ENCODE peak calls at places on chromosomes 2 and 18, in ten cellular contexts. One of them, this sample, is unnamed.
A peak's percentile ranks its signal among the peaks of the same experiment; 100 is the strongest.

GRCh38 chr2:148978026-148978685 is 60.3 kb upstream of the LYPD6B start:
- DNase-seq in neuronal stem cell: no peak
- DNase-seq in mammary epithelial cell: no peak
- DNase-seq in upper lobe of right lung: no peak
- DNase-seq in CD8-positive, alpha-beta memory T cell: no peak
- DNase-seq in heart left ventricle: no peak
- DNase-seq in right lobe of liver: no peak
- DNase-seq in transverse colon: no peak
- DNase-seq in breast epithelium: no peak
- DNase-seq in hepatocyte: no peak
- DNase-seq in this sample: no peak

GRCh38 chr2:88307817-88308216 is 137.7 kb downstream of the THNSL2 start:
- DNase-seq in right lobe of liver: no peak
- DNase-seq in transverse colon: no peak
- DNase-seq in neuronal stem cell: no peak
- DNase-seq in upper lobe of right lung: no peak
- DNase-seq in mammary epithelial cell: peak; percentile 29
- DNase-seq in heart left ventricle: no peak
- DNase-seq in hepatocyte: peak; percentile 29
- DNase-seq in CD8-positive, alpha-beta memory T cell: no peak
- DNase-seq in breast epithelium: no peak
- DNase-seq in this sample: no peak

GRCh38 chr2:70132244-70133126 is 45.2 kb downstream of the PCBP1 start:
- DNase-seq in mammary epithelial cell: peak; percentile 45
- DNase-seq in right lobe of liver: no peak
- DNase-seq in heart left ventricle: peak; percentile 61
- DNase-seq in neuronal stem cell: no peak
- DNase-seq in hepatocyte: peak; percentile 52
- DNase-seq in upper lobe of right lung: no peak
- DNase-seq in CD8-positive, alpha-beta memory T cell: peak; percentile 69
- DNase-seq in transverse colon: peak; percentile 47
- DNase-seq in breast epithelium: no peak
- DNase-seq in this sample: no peak

GRCh38 chr18:5196253-5197031 is 615 bp downstream of the AKAIN1 start:
- DNase-seq in breast epithelium: no peak
- DNase-seq in neuronal stem cell: peak; percentile 17
- DNase-seq in mammary epithelial cell: no peak
- DNase-seq in transverse colon: no peak
- DNase-seq in upper lobe of right lung: peak; percentile 46
- DNase-seq in CD8-positive, alpha-beta memory T cell: no peak
- DNase-seq in heart left ventricle: no peak
- DNase-seq in right lobe of liver: no peak
- DNase-seq in hepatocyte: peak; percentile 4
- DNase-seq in this sample: no peak

GRCh38 chr18:39053569-39053968 is 1488.0 kb upstream of the CELF4 start:
- DNase-seq in breast epithelium: no peak
- DNase-seq in neuronal stem cell: no peak
- DNase-seq in hepatocyte: no peak
- DNase-seq in upper lobe of right lung: no peak
- DNase-seq in CD8-positive, alpha-beta memory T cell: no peak
- DNase-seq in heart left ventricle: no peak
- DNase-seq in mammary epithelial cell: no peak
- DNase-seq in transverse colon: no peak
- DNase-seq in right lobe of liver: no peak
- DNase-seq in this sample: no peak

GRCh38 chr2:75356857-75357256 is 157.5 kb upstream of the TACR1 start:
- DNase-seq in heart left ventricle: no peak
- DNase-seq in right lobe of liver: no peak
- DNase-seq in CD8-positive, alpha-beta memory T cell: no peak
- DNase-seq in mammary epithelial cell: no peak
- DNase-seq in transverse colon: no peak
- DNase-seq in neuronal stem cell: no peak
- DNase-seq in upper lobe of right lung: no peak
- DNase-seq in hepatocyte: no peak
- DNase-seq in breast epithelium: no peak
- DNase-seq in this sample: no peak

GRCh38 chr2:20576598-20577115 is 74.2 kb downstream of the HS1BP3 start:
- DNase-seq in neuronal stem cell: no peak
- DNase-seq in upper lobe of right lung: no peak
- DNase-seq in CD8-positive, alpha-beta memory T cell: peak; percentile 65
- DNase-seq in mammary epithelial cell: no peak
- DNase-seq in heart left ventricle: peak; percentile 14
- DNase-seq in right lobe of liver: no peak
- DNase-seq in transverse colon: no peak
- DNase-seq in breast epithelium: no peak
- DNase-seq in hepatocyte: no peak
- DNase-seq in this sample: no peak

GRCh38 chr2:236659758-236660150 is 90.1 kb downstream of the ACKR3 start:
- DNase-seq in breast epithelium: no peak
- DNase-seq in CD8-positive, alpha-beta memory T cell: no peak
- DNase-seq in mammary epithelial cell: no peak
- DNase-seq in heart left ventricle: peak; percentile 65
- DNase-seq in transverse colon: no peak
- DNase-seq in hepatocyte: peak; percentile 76
- DNase-seq in neuronal stem cell: no peak
- DNase-seq in right lobe of liver: no peak
- DNase-seq in upper lobe of right lung: no peak
- DNase-seq in this sample: peak; percentile 53

GRCh38 chr18:13137041-13137938 is 81.3 kb upstream of the LDLRAD4 start:
- DNase-seq in mammary epithelial cell: no peak
- DNase-seq in upper lobe of right lung: peak; percentile 79
- DNase-seq in neuronal stem cell: no peak
- DNase-seq in hepatocyte: no peak
- DNase-seq in breast epithelium: no peak
- DNase-seq in right lobe of liver: peak; percentile 54
- DNase-seq in heart left ventricle: no peak
- DNase-seq in transverse colon: peak; percentile 45
- DNase-seq in CD8-positive, alpha-beta memory T cell: peak; percentile 64
- DNase-seq in this sample: peak; percentile 24

GRCh38 chr18:11818486-11819203 is 32.6 kb upstream of the CHMP1B start:
- DNase-seq in neuronal stem cell: no peak
- DNase-seq in mammary epithelial cell: no peak
- DNase-seq in transverse colon: no peak
- DNase-seq in upper lobe of right lung: no peak
- DNase-seq in hepatocyte: no peak
- DNase-seq in CD8-positive, alpha-beta memory T cell: no peak
- DNase-seq in right lobe of liver: no peak
- DNase-seq in heart left ventricle: no peak
- DNase-seq in breast epithelium: no peak
- DNase-seq in this sample: no peak

GRCh38 chr2:13616059-13616458 is 899.3 kb downstream of the TRIB2 start:
- DNase-seq in mammary epithelial cell: no peak
- DNase-seq in CD8-positive, alpha-beta memory T cell: no peak
- DNase-seq in right lobe of liver: no peak
- DNase-seq in transverse colon: no peak
- DNase-seq in neuronal stem cell: no peak
- DNase-seq in hepatocyte: no peak
- DNase-seq in upper lobe of right lung: no peak
- DNase-seq in heart left ventricle: no peak
- DNase-seq in breast epithelium: no peak
- DNase-seq in this sample: no peak

GRCh38 chr2:13607139-13607538 is 890.4 kb downstream of the TRIB2 start:
- DNase-seq in heart left ventricle: no peak
- DNase-seq in breast epithelium: no peak
- DNase-seq in transverse colon: no peak
- DNase-seq in mammary epithelial cell: no peak
- DNase-seq in upper lobe of right lung: no peak
- DNase-seq in CD8-positive, alpha-beta memory T cell: no peak
- DNase-seq in neuronal stem cell: no peak
- DNase-seq in right lobe of liver: no peak
- DNase-seq in hepatocyte: no peak
- DNase-seq in this sample: no peak

GRCh38 chr2:13616656-13617055 is 899.9 kb downstream of the TRIB2 start:
- DNase-seq in heart left ventricle: no peak
- DNase-seq in neuronal stem cell: no peak
- DNase-seq in CD8-positive, alpha-beta memory T cell: no peak
- DNase-seq in breast epithelium: no peak
- DNase-seq in right lobe of liver: no peak
- DNase-seq in upper lobe of right lung: no peak
- DNase-seq in hepatocyte: no peak
- DNase-seq in mammary epithelial cell: no peak
- DNase-seq in transverse colon: no peak
- DNase-seq in this sample: no peak

GRCh38 chr2:13611939-13612338 is 895.2 kb downstream of the TRIB2 start:
- DNase-seq in CD8-positive, alpha-beta memory T cell: no peak
- DNase-seq in neuronal stem cell: no peak
- DNase-seq in right lobe of liver: no peak
- DNase-seq in mammary epithelial cell: no peak
- DNase-seq in heart left ventricle: no peak
- DNase-seq in upper lobe of right lung: no peak
- DNase-seq in transverse colon: no peak
- DNase-seq in breast epithelium: no peak
- DNase-seq in hepatocyte: no peak
- DNase-seq in this sample: no peak
- H3K27me3 ChIP-seq in CD8-positive, alpha-beta memory T cell: no peaks in the 10 kb centered on the region
- H3K27me3 ChIP-seq in neuronal stem cell: no peaks in the 10 kb centered on the region
- H3K27me3 ChIP-seq in right lobe of liver: no peaks in the 10 kb centered on the region
- H3K27me3 ChIP-seq in mammary epithelial cell: no peaks in the 10 kb centered on the region
- H3K27me3 ChIP-seq in heart left ventricle: no peaks in the 10 kb centered on the region
- H3K27me3 ChIP-seq in upper lobe of right lung: no peaks in the 10 kb centered on the region
- H3K27me3 ChIP-seq in transverse colon: no peaks in the 10 kb centered on the region
- H3K27me3 ChIP-seq in breast epithelium: no peaks in the 10 kb centered on the region
- H3K27me3 ChIP-seq in hepatocyte: no peaks in the 10 kb centered on the region
- H3K27me3 ChIP-seq in this sample: no peaks in the 10 kb centered on the region

GRCh38 chr18:48475635-48476549 is 62.9 kb upstream of the CTIF start:
- DNase-seq in CD8-positive, alpha-beta memory T cell: no peak
- DNase-seq in upper lobe of right lung: no peak
- DNase-seq in breast epithelium: no peak
- DNase-seq in heart left ventricle: no peak
- DNase-seq in right lobe of liver: no peak
- DNase-seq in hepatocyte: peak; percentile 82
- DNase-seq in transverse colon: peak; percentile 35
- DNase-seq in neuronal stem cell: peak; percentile 55
- DNase-seq in mammary epithelial cell: peak; percentile 57
- DNase-seq in this sample: peak; percentile 44

GRCh38 chr18:48470484-48471180 is 61.4 kb upstream of the ZBTB7C start:
- DNase-seq in mammary epithelial cell: no peak
- DNase-seq in neuronal stem cell: no peak
- DNase-seq in transverse colon: no peak
- DNase-seq in breast epithelium: no peak
- DNase-seq in CD8-positive, alpha-beta memory T cell: no peak
- DNase-seq in right lobe of liver: no peak
- DNase-seq in heart left ventricle: no peak
- DNase-seq in hepatocyte: no peak
- DNase-seq in upper lobe of right lung: no peak
- DNase-seq in this sample: no peak

GRCh38 chr18:48476550-48476917 is 62.3 kb upstream of the CTIF start:
- DNase-seq in right lobe of liver: no peak
- DNase-seq in hepatocyte: no peak
- DNase-seq in CD8-positive, alpha-beta memory T cell: no peak
- DNase-seq in upper lobe of right lung: no peak
- DNase-seq in mammary epithelial cell: no peak
- DNase-seq in heart left ventricle: no peak
- DNase-seq in breast epithelium: no peak
- DNase-seq in transverse colon: no peak
- DNase-seq in neuronal stem cell: no peak
- DNase-seq in this sample: no peak

GRCh38 chr18:48473816-48474215 is 64.6 kb upstream of the ZBTB7C start:
- DNase-seq in mammary epithelial cell: no peak
- DNase-seq in hepatocyte: no peak
- DNase-seq in neuronal stem cell: no peak
- DNase-seq in transverse colon: no peak
- DNase-seq in CD8-positive, alpha-beta memory T cell: no peak
- DNase-seq in right lobe of liver: no peak
- DNase-seq in upper lobe of right lung: no peak
- DNase-seq in breast epithelium: no peak
- DNase-seq in heart left ventricle: no peak
- DNase-seq in this sample: no peak

GRCh38 chr18:48472610-48473009 is 63.4 kb upstream of the ZBTB7C start:
- DNase-seq in transverse colon: no peak
- DNase-seq in neuronal stem cell: no peak
- DNase-seq in CD8-positive, alpha-beta memory T cell: no peak
- DNase-seq in breast epithelium: no peak
- DNase-seq in heart left ventricle: no peak
- DNase-seq in hepatocyte: no peak
- DNase-seq in mammary epithelial cell: peak; percentile 44
- DNase-seq in upper lobe of right lung: no peak
- DNase-seq in right lobe of liver: no peak
- DNase-seq in this sample: no peak
- H3K4me1 ChIP-seq in transverse colon: no peaks in the 10 kb centered on the region
- H3K4me1 ChIP-seq in neuronal stem cell: no peaks in the 10 kb centered on the region
- H3K4me1 ChIP-seq in CD8-positive, alpha-beta memory T cell: no peaks in the 10 kb centered on the region
- H3K4me1 ChIP-seq in breast epithelium: no peaks in the 10 kb centered on the region
- H3K4me1 ChIP-seq in heart left ventricle: peaks cover 19% of the 10 kb centered on the region
- H3K4me1 ChIP-seq in hepatocyte: peaks cover 5% of the 10 kb centered on the region
- H3K4me1 ChIP-seq in mammary epithelial cell: no peaks in the 10 kb centered on the region
- H3K4me1 ChIP-seq in upper lobe of right lung: no peaks in the 10 kb centered on the region
- H3K4me1 ChIP-seq in right lobe of liver: no peaks in the 10 kb centered on the region
- H3K4me1 ChIP-seq in this sample: no peaks in the 10 kb centered on the region

DNA sequence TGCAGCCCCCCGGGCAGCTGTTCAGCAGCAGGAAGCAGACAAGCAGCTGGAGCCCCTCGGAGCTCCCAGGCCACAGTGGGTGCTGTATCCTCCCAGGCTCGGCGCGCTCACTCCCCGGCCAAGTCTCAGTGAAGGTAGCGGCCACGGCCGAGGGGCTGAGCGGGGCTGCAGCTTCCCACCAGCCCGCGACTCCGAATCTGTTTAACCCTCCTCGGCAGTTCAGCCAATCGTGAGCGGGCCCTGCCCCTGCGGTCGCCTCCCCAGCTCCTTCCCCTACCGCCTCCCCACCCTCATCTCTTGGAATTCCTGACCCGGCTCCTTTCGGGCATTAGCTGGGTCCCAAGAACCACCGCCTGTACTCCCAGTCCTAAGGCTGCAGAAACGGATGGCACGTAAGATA is at the start of gene RESP18:
- DNase-seq in CD8-positive, alpha-beta memory T cell: no peak
- DNase-seq in hepatocyte: no peak
- DNase-seq in breast epithelium: no peak
- DNase-seq in neuronal stem cell: no peak
- DNase-seq in upper lobe of right lung: no peak
- DNase-seq in right lobe of liver: no peak
- DNase-seq in heart left ventricle: no peak
- DNase-seq in mammary epithelial cell: no peak
- DNase-seq in transverse colon: no peak
- DNase-seq in this sample: no peak
- H3K27me3 ChIP-seq in CD8-positive, alpha-beta memory T cell: peaks cover 24% of the 10 kb centered on the region
- H3K27me3 ChIP-seq in hepatocyte: peaks cover 61% of the 10 kb centered on the region
- H3K27me3 ChIP-seq in breast epithelium: peaks cover 44% of the 10 kb centered on the region
- H3K27me3 ChIP-seq in neuronal stem cell: peaks cover 26% of the 10 kb centered on the region
- H3K27me3 ChIP-seq in upper lobe of right lung: peaks cover 44% of the 10 kb centered on the region
- H3K27me3 ChIP-seq in right lobe of liver: peaks cover 5% of the 10 kb centered on the region
- H3K27me3 ChIP-seq in heart left ventricle: peaks cover 10% of the 10 kb centered on the region
- H3K27me3 ChIP-seq in mammary epithelial cell: peaks cover 10% of the 10 kb centered on the region
- H3K27me3 ChIP-seq in transverse colon: peaks cover 71% of the 10 kb centered on the region
- H3K27me3 ChIP-seq in this sample: peaks cover 25% of the 10 kb centered on the region

GRCh38 chr2:211070547-211070946 is 514.1 kb downstream of the CPS1 start:
- DNase-seq in hepatocyte: no peak
- DNase-seq in neuronal stem cell: no peak
- DNase-seq in transverse colon: no peak
- DNase-seq in upper lobe of right lung: no peak
- DNase-seq in breast epithelium: no peak
- DNase-seq in CD8-positive, alpha-beta memory T cell: no peak
- DNase-seq in mammary epithelial cell: no peak
- DNase-seq in right lobe of liver: no peak
- DNase-seq in heart left ventricle: no peak
- DNase-seq in this sample: no peak

GRCh38 chr2:211067029-211067428 is 510.6 kb downstream of the CPS1 start:
- DNase-seq in hepatocyte: no peak
- DNase-seq in right lobe of liver: no peak
- DNase-seq in transverse colon: no peak
- DNase-seq in CD8-positive, alpha-beta memory T cell: no peak
- DNase-seq in neuronal stem cell: no peak
- DNase-seq in breast epithelium: no peak
- DNase-seq in heart left ventricle: no peak
- DNase-seq in upper lobe of right lung: no peak
- DNase-seq in mammary epithelial cell: no peak
- DNase-seq in this sample: no peak

GRCh38 chr2:211068108-211068780 is 511.8 kb downstream of the CPS1 start:
- DNase-seq in hepatocyte: no peak
- DNase-seq in right lobe of liver: no peak
- DNase-seq in CD8-positive, alpha-beta memory T cell: no peak
- DNase-seq in mammary epithelial cell: peak; percentile 3
- DNase-seq in heart left ventricle: no peak
- DNase-seq in transverse colon: no peak
- DNase-seq in neuronal stem cell: no peak
- DNase-seq in upper lobe of right lung: no peak
- DNase-seq in breast epithelium: no peak
- DNase-seq in this sample: no peak
- H3K4me1 ChIP-seq in hepatocyte: no peaks in the 10 kb centered on the region
- H3K4me1 ChIP-seq in right lobe of liver: no peaks in the 10 kb centered on the region
- H3K4me1 ChIP-seq in CD8-positive, alpha-beta memory T cell: no peaks in the 10 kb centered on the region
- H3K4me1 ChIP-seq in mammary epithelial cell: no peaks in the 10 kb centered on the region
- H3K4me1 ChIP-seq in heart left ventricle: no peaks in the 10 kb centered on the region
- H3K4me1 ChIP-seq in transverse colon: no peaks in the 10 kb centered on the region
- H3K4me1 ChIP-seq in neuronal stem cell: no peaks in the 10 kb centered on the region
- H3K4me1 ChIP-seq in upper lobe of right lung: no peaks in the 10 kb centered on the region
- H3K4me1 ChIP-seq in breast epithelium: no peaks in the 10 kb centered on the region
- H3K4me1 ChIP-seq in this sample: no peaks in the 10 kb centered on the region

This sample was measured in uterus.